ENCODE peak calls at places on chromosomes 12 and 14, in six cellular contexts. One of them, this sample, is unnamed.

GRCh38 chr14:90632451-90632850 is 183.8 kb downstream of the TTC7B start:
- DNase-seq in putamen: no peak
- DNase-seq in sciatic nerve: no peak
- DNase-seq in AG04450: no peak
- DNase-seq in GOT3: no peak
- DNase-seq in HCEC 1CT: no peak
- DNase-seq in this sample: no peak

GRCh38 chr12:43283206-43283605 is 268.8 kb downstream of the ADAMTS20 start:
- DNase-seq in putamen: no peak
- DNase-seq in HCEC 1CT: peak
- DNase-seq in GOT3: no peak
- DNase-seq in sciatic nerve: no peak
- DNase-seq in AG04450: no peak
- DNase-seq in this sample: no peak

GRCh38 chr14:92680781-92681650 is 67.4 kb downstream of the LGMN start:
- DNase-seq in GOT3: no peak
- DNase-seq in putamen: no peak
- DNase-seq in HCEC 1CT: peak
- DNase-seq in sciatic nerve: peak
- DNase-seq in AG04450: peak
- DNase-seq in this sample: no peak

GRCh38 chr14:99672506-99673327 is 11.4 kb upstream of the CYP46A1 start:
- DNase-seq in HCEC 1CT: no peak
- DNase-seq in GOT3: no peak
- DNase-seq in sciatic nerve: no peak
- DNase-seq in AG04450: no peak
- DNase-seq in putamen: no peak
- DNase-seq in this sample: no peak

GRCh38 chr12:12081836-12082497 is 11.2 kb downstream of the BCL2L14 start:
- DNase-seq in GOT3: no peak
- DNase-seq in putamen: peak
- DNase-seq in HCEC 1CT: peak
- DNase-seq in sciatic nerve: no peak
- DNase-seq in AG04450: no peak
- DNase-seq in this sample: no peak

GRCh38 chr14:31038521-31039166 is 12.5 kb upstream of the STRN3 start:
- DNase-seq in putamen: no peak
- DNase-seq in sciatic nerve: no peak
- DNase-seq in GOT3: no peak
- DNase-seq in AG04450: no peak
- DNase-seq in HCEC 1CT: no peak
- DNase-seq in this sample: no peak

GRCh38 chr12:110717037-110717436 is 25.7 kb downstream of the PPP1CC start:
- DNase-seq in HCEC 1CT: no peak
- DNase-seq in AG04450: no peak
- DNase-seq in sciatic nerve: no peak
- DNase-seq in GOT3: no peak
- DNase-seq in putamen: no peak
- DNase-seq in this sample: no peak

GRCh38 chr14:25570483-25570882 is 520.5 kb upstream of the STXBP6 start:
- DNase-seq in AG04450: no peak
- DNase-seq in HCEC 1CT: no peak
- DNase-seq in GOT3: no peak
- DNase-seq in putamen: no peak
- DNase-seq in sciatic nerve: no peak
- DNase-seq in this sample: no peak

GRCh38 chr12:93819048-93819491 is 141.9 kb downstream of the CRADD start:
- DNase-seq in putamen: peak
- DNase-seq in HCEC 1CT: peak
- DNase-seq in GOT3: no peak
- DNase-seq in sciatic nerve: no peak
- DNase-seq in AG04450: peak
- DNase-seq in this sample: no peak

GRCh38 chr12:96070670-96071279 is 35.4 kb upstream of the LTA4H start:
- DNase-seq in AG04450: no peak
- DNase-seq in putamen: no peak
- DNase-seq in sciatic nerve: no peak
- DNase-seq in GOT3: no peak
- DNase-seq in HCEC 1CT: no peak
- DNase-seq in this sample: no peak

GRCh38 chr12:39605996-39606395 is 13.6 kb downstream of the ABCD2 start:
- DNase-seq in sciatic nerve: no peak
- DNase-seq in GOT3: no peak
- DNase-seq in HCEC 1CT: peak
- DNase-seq in putamen: no peak
- DNase-seq in AG04450: no peak
- DNase-seq in this sample: no peak

GRCh38 chr12:19575307-19576243 is 136.3 kb downstream of the AEBP2 start:
- DNase-seq in HCEC 1CT: peak
- DNase-seq in GOT3: no peak
- DNase-seq in AG04450: no peak
- DNase-seq in sciatic nerve: no peak
- DNase-seq in putamen: peak
- DNase-seq in this sample: no peak

GRCh38 chr12:11553871-11554533 is 95.5 kb upstream of the ETV6 start:
- DNase-seq in AG04450: peak
- DNase-seq in GOT3: no peak
- DNase-seq in HCEC 1CT: peak
- DNase-seq in sciatic nerve: no peak
- DNase-seq in putamen: peak
- DNase-seq in this sample: no peak

GRCh38 chr12:91367234-91367849 is 184.7 kb upstream of the DCN start:
- DNase-seq in putamen: no peak
- DNase-seq in sciatic nerve: no peak
- DNase-seq in AG04450: no peak
- DNase-seq in HCEC 1CT: peak
- DNase-seq in GOT3: no peak
- DNase-seq in this sample: no peak

GRCh38 chr14:35534884-35535793 is 1.2 kb downstream of the INSM2 start:
- DNase-seq in putamen: peak
- DNase-seq in AG04450: peak
- DNase-seq in GOT3: peak
- DNase-seq in HCEC 1CT: no peak
- DNase-seq in sciatic nerve: peak
- DNase-seq in this sample: no peak

GRCh38 chr12:26627335-26627734 is 205.7 kb downstream of the ITPR2 start:
- DNase-seq in putamen: no peak
- DNase-seq in sciatic nerve: no peak
- DNase-seq in AG04450: no peak
- DNase-seq in HCEC 1CT: no peak
- DNase-seq in GOT3: no peak
- DNase-seq in this sample: no peak

GRCh38 chr14:104554088-104554607 is 25.4 kb upstream of the C14orf180 start:
- DNase-seq in sciatic nerve: peak
- DNase-seq in HCEC 1CT: no peak
- DNase-seq in GOT3: no peak
- DNase-seq in putamen: no peak
- DNase-seq in AG04450: no peak
- DNase-seq in this sample: no peak

GRCh38 chr12:108518101-108518715 is 3.1 kb downstream of the FICD start:
- DNase-seq in AG04450: no peak
- DNase-seq in HCEC 1CT: no peak
- DNase-seq in sciatic nerve: peak
- DNase-seq in GOT3: no peak
- DNase-seq in putamen: no peak
- DNase-seq in this sample: no peak

GRCh38 chr14:72523397-72524157 is 370.3 kb downstream of the DPF3 start:
- DNase-seq in GOT3: no peak
- DNase-seq in AG04450: no peak
- DNase-seq in sciatic nerve: no peak
- DNase-seq in putamen: no peak
- DNase-seq in HCEC 1CT: peak
- DNase-seq in this sample: no peak

GRCh38 chr12:47899466-47899865 is 5.3 kb downstream of the VDR start:
- DNase-seq in GOT3: no peak
- DNase-seq in putamen: no peak
- DNase-seq in AG04450: no peak
- DNase-seq in HCEC 1CT: no peak
- DNase-seq in sciatic nerve: no peak
- DNase-seq in this sample: no peak

GRCh38 chr12:46177842-46178608 is 90.8 kb downstream of the SLC38A1 start:
- DNase-seq in AG04450: no peak
- DNase-seq in sciatic nerve: no peak
- DNase-seq in HCEC 1CT: no peak
- DNase-seq in GOT3: no peak
- DNase-seq in putamen: no peak
- DNase-seq in this sample: no peak

GRCh38 chr14:102378830-102379229 is 16.1 kb downstream of the TECPR2 start:
- DNase-seq in AG04450: no peak
- DNase-seq in putamen: no peak
- DNase-seq in sciatic nerve: no peak
- DNase-seq in HCEC 1CT: no peak
- DNase-seq in GOT3: no peak
- DNase-seq in this sample: no peak

GRCh38 chr14:75861161-75861621 is 120.6 kb downstream of the TGFB3 start:
- DNase-seq in GOT3: no peak
- DNase-seq in HCEC 1CT: peak
- DNase-seq in AG04450: peak
- DNase-seq in sciatic nerve: no peak
- DNase-seq in putamen: peak
- DNase-seq in this sample: no peak

GRCh38 chr12:52612431-52613290 is 5.7 kb downstream of the KRT73 start:
- DNase-seq in GOT3: no peak
- DNase-seq in HCEC 1CT: no peak
- DNase-seq in AG04450: no peak
- DNase-seq in putamen: no peak
- DNase-seq in sciatic nerve: no peak
- DNase-seq in this sample: no peak

GRCh38 chr12:93595336-93595735 is 22.9 kb downstream of the SOCS2 start:
- DNase-seq in sciatic nerve: no peak
- DNase-seq in HCEC 1CT: no peak
- DNase-seq in putamen: no peak
- DNase-seq in AG04450: no peak
- DNase-seq in GOT3: no peak
- DNase-seq in this sample: no peak

GRCh38 chr14:94239416-94239815 is 53.7 kb downstream of the SERPINA10 start:
- DNase-seq in HCEC 1CT: no peak
- DNase-seq in GOT3: no peak
- DNase-seq in sciatic nerve: no peak
- DNase-seq in putamen: peak
- DNase-seq in AG04450: no peak
- DNase-seq in this sample: no peak

GRCh38 chr12:113855998-113856397 is 110.1 kb downstream of the RBM19 start:
- DNase-seq in HCEC 1CT: no peak
- DNase-seq in putamen: no peak
- DNase-seq in sciatic nerve: no peak
- DNase-seq in GOT3: no peak
- DNase-seq in AG04450: no peak
- DNase-seq in this sample: no peak

GRCh38 chr14:94768521-94769412 is 1.1 kb downstream of the GSC start:
- DNase-seq in sciatic nerve: peak
- DNase-seq in AG04450: no peak
- DNase-seq in GOT3: no peak
- DNase-seq in HCEC 1CT: no peak
- DNase-seq in putamen: no peak
- DNase-seq in this sample: no peak

GRCh38 chr14:102375126-102375525 is 12.4 kb downstream of the TECPR2 start:
- DNase-seq in HCEC 1CT: no peak
- DNase-seq in putamen: no peak
- DNase-seq in sciatic nerve: no peak
- DNase-seq in GOT3: no peak
- DNase-seq in AG04450: no peak
- DNase-seq in this sample: no peak

GRCh38 chr12:131454418-131455217 is 256.3 kb upstream of the SFSWAP start:
- DNase-seq in GOT3: no peak
- DNase-seq in HCEC 1CT: no peak
- DNase-seq in sciatic nerve: no peak
- DNase-seq in AG04450: no peak
- DNase-seq in putamen: no peak
- DNase-seq in this sample: no peak

GRCh38 chr14:24674204-24674970 is 40.4 kb upstream of the GZMB start:
- DNase-seq in putamen: no peak
- DNase-seq in sciatic nerve: no peak
- DNase-seq in AG04450: no peak
- DNase-seq in HCEC 1CT: no peak
- DNase-seq in GOT3: no peak
- DNase-seq in this sample: no peak

GRCh38 chr12:64701283-64701682 is 57.9 kb downstream of the GNS start:
- DNase-seq in putamen: no peak
- DNase-seq in HCEC 1CT: no peak
- DNase-seq in sciatic nerve: no peak
- DNase-seq in GOT3: no peak
- DNase-seq in AG04450: no peak
- DNase-seq in this sample: no peak

GRCh38 chr12:108613548-108613947 is 15.7 kb upstream of the TMEM119 start:
- DNase-seq in sciatic nerve: no peak
- DNase-seq in AG04450: no peak
- DNase-seq in GOT3: no peak
- DNase-seq in HCEC 1CT: no peak
- DNase-seq in putamen: no peak
- DNase-seq in this sample: no peak

GRCh38 chr12:30862486-30862885 is 64.1 kb upstream of the TSPAN11 start:
- DNase-seq in GOT3: no peak
- DNase-seq in HCEC 1CT: no peak
- DNase-seq in AG04450: no peak
- DNase-seq in sciatic nerve: peak
- DNase-seq in putamen: no peak
- DNase-seq in this sample: no peak

GRCh38 chr14:77508249-77508648 is 9.6 kb upstream of the ISM2 start:
- DNase-seq in putamen: no peak
- DNase-seq in AG04450: peak
- DNase-seq in sciatic nerve: no peak
- DNase-seq in HCEC 1CT: peak
- DNase-seq in GOT3: no peak
- DNase-seq in this sample: no peak